ENCODE peak calls at places on chromosomes 3 and 15, in five cellular contexts. H is transverse colon, X is upper lobe of left lung, R is kidney, F is Panc1. D is an unnamed sample.

GRCh38 chr3:131535131-131535530 is 32.4 kb upstream of the MRPL3 start:
- DNase-seq in H (no peak), R (no peak), X (no peak), F (no peak), D (no peak)

GRCh38 chr15:38307251-38307650 is 54.6 kb downstream of the SPRED1 start:
- DNase-seq in F (no peak), H (no peak), R (no peak), X (no peak), D (no peak)

GRCh38 chr3:190629088-190629487 is 115.2 kb downstream of the IL1RAP start:
- DNase-seq in X (no peak), H (no peak), F (no peak), R (no peak), D (no peak)

GRCh38 chr3:33312361-33312760 is 35.1 kb downstream of the FBXL2 start:
- DNase-seq in F (no peak), R (no peak), H (no peak), X (no peak), D (no peak)

GRCh38 chr15:52183562-52184173 is 7.5 kb downstream of the GNB5 start:
- DNase-seq in X (no peak), F (peak), R (no peak), H (peak), D (no peak)

GRCh38 chr3:164192974-164193373 is 885.3 kb downstream of the SI start:
- DNase-seq in R (no peak), X (no peak), H (no peak), F (no peak), D (no peak)

GRCh38 chr15:51731549-51732267 is 5.7 kb downstream of the LYSMD2 start:
- DNase-seq in F (no peak), H (peak), R (no peak), X (no peak), D (no peak)

GRCh38 chr15:65550681-65551098 is 20.4 kb downstream of the HACD3 start:
- DNase-seq in R (no peak), H (no peak), F (no peak), X (no peak), D (no peak)

GRCh38 chr3:76438971-76439370 is 600.9 kb upstream of the ROBO2 start:
- DNase-seq in X (no peak), R (no peak), F (no peak), H (no peak), D (no peak)

GRCh38 chr3:11593318-11594034 is 50.2 kb downstream of the VGLL4 start:
- DNase-seq in H (no peak), R (no peak), X (no peak), F (no peak), D (no peak)

GRCh38 chr15:74406992-74407705 is 26.6 kb downstream of the SEMA7A start:
- DNase-seq in H (no peak), X (peak), F (no peak), R (no peak), D (no peak)

GRCh38 chr3:37905346-37905745 is 43.7 kb downstream of the CTDSPL start:
- DNase-seq in R (no peak), X (no peak), H (no peak), F (no peak), D (no peak)

GRCh38 chr3:50210510-50211367 is 5.7 kb downstream of the SLC38A3 start:
- DNase-seq in R (no peak), H (no peak), X (no peak), F (no peak), D (no peak)

GRCh38 chr3:3998140-3998977 is 199.1 kb downstream of the LRRN1 start:
- DNase-seq in X (no peak), F (peak), R (no peak), H (no peak), D (no peak)

GRCh38 chr15:55834331-55834730 is 91.4 kb upstream of the PRTG start:
- DNase-seq in H (no peak), F (no peak), X (no peak), R (no peak), D (no peak)

GRCh38 chr3:29822051-29822450 is 541.2 kb downstream of the RBMS3 start:
- DNase-seq in X (no peak), F (no peak), H (no peak), R (no peak), D (no peak)

GRCh38 chr3:114933407-114933806 is 213.7 kb downstream of the ZBTB20 start:
- DNase-seq in H (no peak), X (no peak), R (no peak), F (no peak), D (no peak)

GRCh38 chr3:9970020-9970652 is 16.5 kb downstream of the EMC3 start:
- DNase-seq in H (no peak), R (no peak), F (no peak), X (no peak), D (no peak)

GRCh38 chr15:82132742-82133141 is 86.9 kb upstream of the MEX3B start:
- DNase-seq in H (no peak), F (peak), X (no peak), R (no peak), D (no peak)

GRCh38 chr3:83655083-83655482 is 1303.7 kb upstream of the CADM2 start:
- DNase-seq in H (no peak), X (no peak), F (no peak), R (no peak), D (no peak)

GRCh38 chr3:30471076-30471475 is 135.3 kb upstream of the TGFBR2 start:
- DNase-seq in F (no peak), H (no peak), R (no peak), X (no peak), D (no peak)

GRCh38 chr3:27737091-27737490 is 15.0 kb upstream of the EOMES start:
- DNase-seq in X (no peak), F (no peak), H (no peak), R (no peak), D (no peak)

GRCh38 chr3:17336291-17336690 is 406.1 kb downstream of the TBC1D5 start:
- DNase-seq in R (no peak), H (no peak), F (no peak), X (no peak), D (no peak)

GRCh38 chr15:26974120-26974780 is 3.3 kb downstream of the GABRG3 start:
- DNase-seq in H (no peak), F (peak), X (no peak), R (no peak), D (no peak)

GRCh38 chr3:60983906-60984305 is 267.3 kb downstream of the FHIT start:
- DNase-seq in F (no peak), H (no peak), X (no peak), R (no peak), D (no peak)

GRCh38 chr15:63891079-63891762 is 57.5 kb upstream of the HERC1 start:
- DNase-seq in F (peak), R (peak), X (peak), H (peak), D (peak)

GRCh38 chr3:196292281-196292923 is 4.9 kb upstream of the PCYT1A start:
- DNase-seq in F (no peak), R (no peak), X (no peak), H (no peak), D (no peak)

GRCh38 chr3:17070560-17070959 is 185.8 kb downstream of the PLCL2 start:
- DNase-seq in X (no peak), R (no peak), H (peak), F (no peak), D (no peak)

GRCh38 chr15:63156708-63157065 is 590 bp downstream of the RPS27L start:
- DNase-seq in H (peak), R (no peak), F (no peak), X (no peak), D (no peak)

GRCh38 chr3:151283907-151284461 is 5.6 kb upstream of the P2RY14 start:
- DNase-seq in R (no peak), F (no peak), H (no peak), X (no peak), D (no peak)

GRCh38 chr3:145820175-145820574 is 340.8 kb downstream of the PLOD2 start:
- DNase-seq in H (no peak), R (no peak), F (no peak), X (no peak), D (no peak)

GRCh38 chr3:192840143-192840836 is 77.4 kb downstream of the MB21D2 start:
- DNase-seq in R (no peak), H (no peak), F (no peak), X (no peak), D (no peak)

GRCh38 chr3:107240183-107241091 is 136.8 kb upstream of the CCDC54 start:
- DNase-seq in R (peak), F (no peak), X (peak), H (peak), D (peak)

GRCh38 chr3:190077646-190078045 is 43.1 kb downstream of the P3H2 start:
- DNase-seq in H (no peak), X (no peak), F (no peak), R (no peak), D (no peak)

GRCh38 chr3:162525052-162525451 is 1028.4 kb downstream of the OTOL1 start:
- DNase-seq in X (no peak), R (no peak), F (no peak), H (peak), D (no peak)

GRCh38 chr3:195097331-195098255 is 173.4 kb downstream of the XXYLT1 start:
- DNase-seq in X (no peak), R (peak), F (no peak), H (no peak), D (peak)

GRCh38 chr3:72329354-72329753 is 518.9 kb downstream of the SHQ1 start:
- DNase-seq in R (peak), F (no peak), H (no peak), X (no peak), D (no peak)

GRCh38 chr15:25056484-25057429 is 102.0 kb downstream of the SNRPN start:
- DNase-seq in F (no peak), R (peak), X (no peak), H (no peak), D (no peak)

GRCh38 chr3:99907959-99908544 is 90.4 kb downstream of the CMSS1 start:
- DNase-seq in H (no peak), F (no peak), R (no peak), X (no peak), D (no peak)

GRCh38 chr15:76239786-76240185 is 71.5 kb downstream of the ETFA start:
- DNase-seq in F (no peak), R (no peak), H (no peak), X (no peak), D (no peak)

DNA sequence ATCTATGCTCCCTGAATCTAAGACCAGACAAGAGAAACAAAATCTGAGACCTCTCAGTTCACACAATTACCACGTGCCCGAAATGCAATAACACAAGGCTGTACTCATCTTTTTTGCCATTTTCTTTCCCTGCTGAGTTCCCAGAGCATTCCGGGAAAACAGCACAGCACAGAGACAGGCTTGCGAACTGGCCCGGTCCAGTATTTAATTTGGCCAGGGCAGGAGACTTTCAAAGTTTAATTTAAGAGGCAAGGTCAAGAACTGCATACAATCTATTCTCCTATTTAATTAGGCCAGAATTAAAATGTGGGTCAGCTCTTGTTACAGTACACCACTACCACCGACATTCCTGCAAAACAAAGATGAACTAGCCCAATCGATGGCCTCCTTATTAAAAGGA is 87.5 kb upstream of the SNRPA1 start:
- DNase-seq in F (no peak), R (peak), X (no peak), H (no peak), D (no peak)
- H3K27ac ChIP-seq in F (no peak), R (no peak), X (no peak), H (no peak), D (no peak)

GRCh38 chr3:53232641-53233377 is 23.0 kb downstream of the TKT start:
- DNase-seq in X (no peak), F (no peak), H (no peak), R (no peak), D (peak)

GRCh38 chr3:53234841-53235232 is 21.0 kb downstream of the TKT start:
- DNase-seq in X (peak), F (no peak), H (no peak), R (no peak), D (no peak)

GRCh38 chr3:53235545-53235944 is 20.3 kb downstream of the TKT start:
- DNase-seq in F (no peak), X (no peak), H (no peak), R (no peak), D (no peak)

GRCh38 chr3:53236112-53236841 is 19.5 kb downstream of the TKT start:
- DNase-seq in X (peak), F (no peak), R (peak), H (peak), D (peak)

GRCh38 chr3:53234130-53234840 is 21.5 kb downstream of the TKT start:
- DNase-seq in R (no peak), F (no peak), X (no peak), H (no peak), D (peak)
- H3K27ac ChIP-seq in R (no peak), F (no peak), X (peak), H (no peak), D (no peak)

GRCh38 chr3:43014216-43014615 is 35.1 kb downstream of the GASK1A start:
- DNase-seq in H (no peak), R (no peak), X (no peak), F (no peak), D (no peak)
- H3K27ac ChIP-seq in H (no peak), R (no peak), X (peak), F (no peak), D (peak)

DNA sequence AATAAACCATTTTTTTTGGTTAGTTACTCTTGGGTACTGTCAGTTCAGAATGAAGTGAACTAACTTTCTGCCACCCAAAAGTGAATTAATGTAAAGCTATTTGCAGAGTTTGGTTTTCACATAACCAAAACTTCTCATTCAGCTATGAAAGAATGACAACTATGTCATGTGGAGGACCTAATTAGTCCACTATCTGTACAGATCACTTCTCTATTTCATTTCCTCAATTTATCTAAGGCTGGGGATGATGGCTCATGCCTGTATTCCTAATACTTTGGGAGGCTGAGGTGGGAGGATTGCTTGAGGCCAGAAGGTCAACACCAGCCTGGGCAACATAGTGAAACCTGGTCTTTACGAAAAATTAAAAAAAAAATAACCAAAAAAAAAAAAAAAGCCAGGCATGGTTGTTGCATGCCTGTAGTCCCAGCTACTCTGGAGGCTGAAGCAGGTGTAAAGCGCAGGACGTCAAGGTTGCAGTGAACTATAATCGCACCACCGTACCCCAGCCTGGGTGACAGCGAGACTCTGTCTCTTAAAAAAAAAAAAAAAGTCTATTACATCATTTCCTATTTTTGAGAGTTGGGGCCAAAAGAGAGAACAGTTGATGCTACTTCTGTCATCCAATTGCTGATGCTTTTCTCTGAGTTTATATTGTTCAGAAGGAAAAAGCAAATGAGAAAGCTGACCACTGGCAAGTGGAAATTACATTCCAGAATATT is 8.7 kb downstream of the HYPK start:
- DNase-seq in X (no peak), R (no peak), H (no peak), F (no peak), D (no peak)
- H3K27ac ChIP-seq in X (no peak), R (no peak), H (no peak), F (no peak), D (no peak)

GRCh38 chr3:181782306-181782924 is 70.7 kb downstream of the SOX2 start:
- DNase-seq in R (no peak), X (no peak), H (no peak), F (peak), D (no peak)
- H3K27ac ChIP-seq in R (no peak), X (no peak), H (no peak), F (no peak), D (no peak)

GRCh38 chr3:172713316-172713715 is 2.4 kb upstream of the NCEH1 start:
- DNase-seq in R (no peak), X (no peak), H (no peak), F (no peak), D (no peak)

GRCh38 chr3:172711457-172711800 is 562 bp upstream of the NCEH1 start:
- DNase-seq in F (no peak), H (peak), R (no peak), X (no peak), D (no peak)

GRCh38 chr3:172709776-172710708 is 825 bp downstream of the NCEH1 start:
- DNase-seq in F (no peak), H (peak), R (peak), X (no peak), D (peak)

GRCh38 chr3:172708905-172709775 is 1.7 kb downstream of the NCEH1 start:
- DNase-seq in X (no peak), R (no peak), F (no peak), H (peak), D (no peak)

GRCh38 chr3:172710709-172711456 is at the start of gene NCEH1:
- DNase-seq in H (peak), R (peak), F (peak), X (peak), D (peak)
- H3K27ac ChIP-seq in H (peak), R (peak), F (peak), X (peak), D (peak)

GRCh38 chr3:105763674-105764036 is 105.2 kb downstream of the CBLB start:
- DNase-seq in R (no peak), F (no peak), X (no peak), H (no peak), D (no peak)
- H3K27ac ChIP-seq in R (no peak), F (no peak), X (no peak), H (no peak), D (no peak)

GRCh38 chr3:123445702-123446101 is 3.2 kb downstream of the ADCY5 start:
- DNase-seq in R (no peak), F (no peak), H (no peak), X (no peak), D (no peak)
- H3K27ac ChIP-seq in R (no peak), F (no peak), H (peak), X (no peak), D (no peak)

GRCh38 chr15:58138106-58138505 is at the start of gene AQP9:
- DNase-seq in X (no peak), F (no peak), H (no peak), R (no peak), D (no peak)
- H3K27ac ChIP-seq in X (peak), F (no peak), H (no peak), R (no peak), D (peak)

DNA sequence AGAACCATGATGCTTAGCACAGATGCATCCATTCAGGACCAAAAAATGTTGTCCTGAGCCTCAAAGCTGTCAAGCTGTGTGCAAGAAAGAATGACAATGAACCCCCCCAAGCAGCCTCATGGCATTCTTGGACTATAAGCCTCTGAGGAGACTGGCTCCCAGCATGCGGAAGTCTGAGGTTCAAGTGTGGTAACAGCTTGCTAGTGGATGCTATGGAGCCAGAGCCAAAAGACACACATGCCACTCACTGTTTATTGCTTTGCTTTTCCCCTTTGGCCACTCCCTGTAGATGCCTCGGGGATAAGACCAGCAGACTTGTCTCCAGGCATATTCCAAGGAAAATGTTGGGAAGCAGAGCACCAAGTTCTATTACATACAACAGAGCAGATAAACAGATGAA is 38.1 kb upstream of the SNRK start:
- DNase-seq in R (no peak), X (no peak), F (no peak), H (no peak), D (no peak)
- H3K27ac ChIP-seq in R (no peak), X (no peak), F (no peak), H (peak), D (peak)